ENCODE peak calls at places on chromosome 20, in eight cellular contexts. One of them, this sample, is unnamed.

GRCh38 chr20:44134897-44135810 is 51.8 kb downstream of the JPH2 start:
- DNase-seq in tibial artery: peak
- DNase-seq in dorsolateral prefrontal cortex: no peak
- DNase-seq in MM.1S: no peak
- DNase-seq in CD8-positive, alpha-beta T cell: no peak
- DNase-seq in tibial nerve: no peak
- DNase-seq in psoas muscle: no peak
- DNase-seq in left ventricle myocardium inferior: no peak
- DNase-seq in this sample: no peak

GRCh38 chr20:48720256-48721020 is 107.4 kb downstream of the PREX1 start:
- DNase-seq in tibial artery: peak
- DNase-seq in dorsolateral prefrontal cortex: no peak
- DNase-seq in MM.1S: no peak
- DNase-seq in CD8-positive, alpha-beta T cell: no peak
- DNase-seq in tibial nerve: no peak
- DNase-seq in psoas muscle: no peak
- DNase-seq in left ventricle myocardium inferior: no peak
- DNase-seq in this sample: no peak

GRCh38 chr20:44656447-44656846 is 4.9 kb upstream of the ADA start:
- DNase-seq in tibial artery: no peak
- DNase-seq in dorsolateral prefrontal cortex: no peak
- DNase-seq in MM.1S: no peak
- DNase-seq in CD8-positive, alpha-beta T cell: no peak
- DNase-seq in tibial nerve: no peak
- DNase-seq in psoas muscle: no peak
- DNase-seq in left ventricle myocardium inferior: no peak
- DNase-seq in this sample: no peak

GRCh38 chr20:47785321-47785899 is at the start of gene SULF2:
- DNase-seq in tibial artery: peak
- DNase-seq in dorsolateral prefrontal cortex: no peak
- DNase-seq in MM.1S: peak
- DNase-seq in CD8-positive, alpha-beta T cell: no peak
- DNase-seq in tibial nerve: no peak
- DNase-seq in psoas muscle: peak
- DNase-seq in left ventricle myocardium inferior: peak
- DNase-seq in this sample: no peak

GRCh38 chr20:51185277-51185676 is 162.4 kb upstream of the KCNG1 start:
- DNase-seq in tibial artery: no peak
- DNase-seq in dorsolateral prefrontal cortex: no peak
- DNase-seq in MM.1S: no peak
- DNase-seq in CD8-positive, alpha-beta T cell: no peak
- DNase-seq in tibial nerve: no peak
- DNase-seq in psoas muscle: no peak
- DNase-seq in left ventricle myocardium inferior: no peak
- DNase-seq in this sample: no peak

GRCh38 chr20:51738877-51739447 is 29.2 kb downstream of the ATP9A start:
- DNase-seq in tibial artery: no peak
- DNase-seq in dorsolateral prefrontal cortex: no peak
- DNase-seq in MM.1S: no peak
- DNase-seq in CD8-positive, alpha-beta T cell: no peak
- DNase-seq in tibial nerve: no peak
- DNase-seq in psoas muscle: no peak
- DNase-seq in left ventricle myocardium inferior: no peak
- DNase-seq in this sample: no peak

GRCh38 chr20:23614163-23614562 is 8.4 kb upstream of the CST9 start:
- DNase-seq in tibial artery: no peak
- DNase-seq in dorsolateral prefrontal cortex: no peak
- DNase-seq in MM.1S: no peak
- DNase-seq in CD8-positive, alpha-beta T cell: no peak
- DNase-seq in tibial nerve: no peak
- DNase-seq in psoas muscle: no peak
- DNase-seq in left ventricle myocardium inferior: no peak
- DNase-seq in this sample: no peak

GRCh38 chr20:45429618-45430017 is 13.7 kb downstream of the PIGT start:
- DNase-seq in tibial artery: no peak
- DNase-seq in dorsolateral prefrontal cortex: no peak
- DNase-seq in MM.1S: no peak
- DNase-seq in CD8-positive, alpha-beta T cell: no peak
- DNase-seq in tibial nerve: no peak
- DNase-seq in psoas muscle: no peak
- DNase-seq in left ventricle myocardium inferior: no peak
- DNase-seq in this sample: no peak

GRCh38 chr20:31630187-31630790 is 7.4 kb upstream of the COX4I2 start:
- DNase-seq in tibial artery: no peak
- DNase-seq in dorsolateral prefrontal cortex: peak
- DNase-seq in MM.1S: no peak
- DNase-seq in CD8-positive, alpha-beta T cell: no peak
- DNase-seq in tibial nerve: no peak
- DNase-seq in psoas muscle: no peak
- DNase-seq in left ventricle myocardium inferior: no peak
- DNase-seq in this sample: no peak

GRCh38 chr20:8438748-8439147 is 306.7 kb downstream of the PLCB1 start:
- DNase-seq in tibial artery: no peak
- DNase-seq in dorsolateral prefrontal cortex: no peak
- DNase-seq in MM.1S: no peak
- DNase-seq in CD8-positive, alpha-beta T cell: no peak
- DNase-seq in tibial nerve: no peak
- DNase-seq in psoas muscle: no peak
- DNase-seq in left ventricle myocardium inferior: no peak
- DNase-seq in this sample: no peak

GRCh38 chr20:46243707-46244628 is 64.3 kb downstream of the CDH22 start:
- DNase-seq in tibial artery: no peak
- DNase-seq in dorsolateral prefrontal cortex: no peak
- DNase-seq in MM.1S: no peak
- DNase-seq in CD8-positive, alpha-beta T cell: no peak
- DNase-seq in tibial nerve: no peak
- DNase-seq in psoas muscle: no peak
- DNase-seq in left ventricle myocardium inferior: no peak
- DNase-seq in this sample: no peak

GRCh38 chr20:7291946-7292345 is 524.5 kb downstream of the BMP2 start:
- DNase-seq in tibial artery: no peak
- DNase-seq in dorsolateral prefrontal cortex: no peak
- DNase-seq in MM.1S: no peak
- DNase-seq in CD8-positive, alpha-beta T cell: no peak
- DNase-seq in tibial nerve: no peak
- DNase-seq in psoas muscle: no peak
- DNase-seq in left ventricle myocardium inferior: no peak
- DNase-seq in this sample: no peak

GRCh38 chr20:50019466-50020256 is 36.9 kb downstream of the SNAI1 start:
- DNase-seq in tibial artery: no peak
- DNase-seq in dorsolateral prefrontal cortex: no peak
- DNase-seq in MM.1S: no peak
- DNase-seq in CD8-positive, alpha-beta T cell: no peak
- DNase-seq in tibial nerve: no peak
- DNase-seq in psoas muscle: peak
- DNase-seq in left ventricle myocardium inferior: peak
- DNase-seq in this sample: no peak

DNA sequence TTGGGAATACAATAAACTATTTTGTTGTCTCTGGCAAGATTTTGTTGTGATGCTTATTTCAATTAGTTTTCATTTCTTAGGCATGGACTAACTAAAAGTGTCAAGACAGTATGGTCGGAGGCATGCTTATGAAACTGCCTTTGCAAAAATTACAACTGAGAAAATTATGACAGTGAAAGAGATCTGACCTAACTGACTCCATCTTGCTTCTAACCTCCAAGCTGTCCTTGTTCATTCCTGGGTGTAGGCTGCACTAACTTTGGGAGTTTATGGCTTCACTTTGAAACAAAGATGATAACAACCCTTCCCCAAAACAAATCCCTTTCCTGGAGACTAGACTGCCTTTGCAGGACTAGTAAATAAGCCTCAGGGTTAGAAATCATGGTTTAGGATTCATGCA is 4.1 kb upstream of the SHLD1 start:
- DNase-seq in tibial artery: no peak
- DNase-seq in dorsolateral prefrontal cortex: no peak
- DNase-seq in MM.1S: no peak
- DNase-seq in CD8-positive, alpha-beta T cell: no peak
- DNase-seq in tibial nerve: no peak
- DNase-seq in psoas muscle: no peak
- DNase-seq in left ventricle myocardium inferior: no peak
- DNase-seq in this sample: no peak
- H3K27ac ChIP-seq in tibial artery: no peak
- H3K27ac ChIP-seq in dorsolateral prefrontal cortex: no peak
- H3K27ac ChIP-seq in MM.1S: no peak
- H3K27ac ChIP-seq in CD8-positive, alpha-beta T cell: no peak
- H3K27ac ChIP-seq in tibial nerve: no peak
- H3K27ac ChIP-seq in psoas muscle: no peak
- H3K27ac ChIP-seq in left ventricle myocardium inferior: no peak
- H3K27ac ChIP-seq in this sample: no peak

GRCh38 chr20:36866681-36867485 is 9.1 kb upstream of the TLDC2 start:
- DNase-seq in tibial artery: no peak
- DNase-seq in dorsolateral prefrontal cortex: no peak
- DNase-seq in MM.1S: no peak
- DNase-seq in CD8-positive, alpha-beta T cell: no peak
- DNase-seq in tibial nerve: no peak
- DNase-seq in psoas muscle: no peak
- DNase-seq in left ventricle myocardium inferior: no peak
- DNase-seq in this sample: no peak
- H3K27ac ChIP-seq in tibial artery: no peak
- H3K27ac ChIP-seq in dorsolateral prefrontal cortex: peak
- H3K27ac ChIP-seq in MM.1S: no peak
- H3K27ac ChIP-seq in CD8-positive, alpha-beta T cell: no peak
- H3K27ac ChIP-seq in tibial nerve: peak
- H3K27ac ChIP-seq in psoas muscle: no peak
- H3K27ac ChIP-seq in left ventricle myocardium inferior: peak
- H3K27ac ChIP-seq in this sample: peak

GRCh38 chr20:13765299-13765698 is 19.4 kb downstream of the ESF1 start:
- DNase-seq in tibial artery: no peak
- DNase-seq in dorsolateral prefrontal cortex: no peak
- DNase-seq in MM.1S: no peak
- DNase-seq in CD8-positive, alpha-beta T cell: no peak
- DNase-seq in tibial nerve: no peak
- DNase-seq in psoas muscle: no peak
- DNase-seq in left ventricle myocardium inferior: no peak
- DNase-seq in this sample: no peak

GRCh38 chr20:13770141-13770540 is 14.6 kb downstream of the ESF1 start:
- DNase-seq in tibial artery: no peak
- DNase-seq in dorsolateral prefrontal cortex: no peak
- DNase-seq in MM.1S: no peak
- DNase-seq in CD8-positive, alpha-beta T cell: no peak
- DNase-seq in tibial nerve: no peak
- DNase-seq in psoas muscle: no peak
- DNase-seq in left ventricle myocardium inferior: no peak
- DNase-seq in this sample: no peak

DNA sequence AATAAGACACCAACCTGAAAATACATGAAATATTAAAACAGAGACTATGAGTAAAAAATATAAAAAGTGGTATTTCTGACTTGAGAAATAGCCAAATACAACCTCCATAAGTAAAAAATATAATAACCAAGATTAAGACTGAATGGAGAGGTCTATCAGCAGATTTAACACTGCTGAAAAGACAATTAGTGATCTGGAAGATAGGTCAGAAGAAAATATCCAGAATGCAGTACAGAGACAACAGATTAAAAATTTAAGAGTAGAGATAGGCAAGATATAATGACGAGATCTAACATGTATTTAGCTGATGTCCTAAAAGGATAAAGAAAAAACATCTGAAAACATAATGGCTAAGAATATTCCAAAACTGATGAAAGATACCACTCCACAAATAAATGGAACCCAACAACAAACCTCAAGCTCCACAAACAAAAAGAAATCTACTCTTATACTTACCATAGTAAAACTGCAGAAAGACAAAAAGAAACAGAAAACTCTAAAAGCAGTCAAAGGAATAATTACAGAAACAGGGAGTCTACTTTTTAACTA is 18.8 kb downstream of the ESF1 start:
- DNase-seq in tibial artery: no peak
- DNase-seq in dorsolateral prefrontal cortex: no peak
- DNase-seq in MM.1S: no peak
- DNase-seq in CD8-positive, alpha-beta T cell: no peak
- DNase-seq in tibial nerve: no peak
- DNase-seq in psoas muscle: no peak
- DNase-seq in left ventricle myocardium inferior: no peak
- DNase-seq in this sample: no peak
- H3K27ac ChIP-seq in tibial artery: no peak
- H3K27ac ChIP-seq in dorsolateral prefrontal cortex: no peak
- H3K27ac ChIP-seq in MM.1S: no peak
- H3K27ac ChIP-seq in CD8-positive, alpha-beta T cell: no peak
- H3K27ac ChIP-seq in tibial nerve: no peak
- H3K27ac ChIP-seq in psoas muscle: no peak
- H3K27ac ChIP-seq in left ventricle myocardium inferior: no peak
- H3K27ac ChIP-seq in this sample: no peak

DNA sequence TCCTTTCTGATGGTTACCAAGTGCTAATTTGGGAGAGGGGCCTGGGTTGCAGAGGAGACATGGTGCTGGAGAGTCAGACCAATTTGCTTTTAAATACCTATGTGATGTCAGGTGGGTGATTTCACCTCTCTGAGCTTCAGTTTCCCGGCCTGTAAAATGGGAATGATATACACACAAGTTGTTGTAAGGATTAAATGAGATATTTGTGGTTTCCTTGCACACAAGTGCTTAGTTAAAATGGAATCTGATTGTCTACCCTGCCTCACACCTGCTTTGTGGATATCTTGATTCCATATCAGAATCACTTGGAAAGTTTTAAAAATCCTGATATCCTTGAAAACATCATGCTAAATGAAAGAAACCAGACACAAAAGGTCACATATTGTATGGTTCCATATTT is 44.5 kb downstream of the SCAND1 start:
- DNase-seq in tibial artery: no peak
- DNase-seq in dorsolateral prefrontal cortex: no peak
- DNase-seq in MM.1S: no peak
- DNase-seq in CD8-positive, alpha-beta T cell: no peak
- DNase-seq in tibial nerve: no peak
- DNase-seq in psoas muscle: no peak
- DNase-seq in left ventricle myocardium inferior: no peak
- DNase-seq in this sample: no peak
- H3K27ac ChIP-seq in tibial artery: no peak
- H3K27ac ChIP-seq in dorsolateral prefrontal cortex: no peak
- H3K27ac ChIP-seq in MM.1S: no peak
- H3K27ac ChIP-seq in CD8-positive, alpha-beta T cell: no peak
- H3K27ac ChIP-seq in tibial nerve: no peak
- H3K27ac ChIP-seq in psoas muscle: no peak
- H3K27ac ChIP-seq in left ventricle myocardium inferior: no peak
- H3K27ac ChIP-seq in this sample: no peak

GRCh38 chr20:1652960-1653359 is 4.6 kb downstream of the SIRPG start:
- DNase-seq in tibial artery: no peak
- DNase-seq in dorsolateral prefrontal cortex: no peak
- DNase-seq in MM.1S: peak
- DNase-seq in CD8-positive, alpha-beta T cell: peak
- DNase-seq in tibial nerve: no peak
- DNase-seq in psoas muscle: no peak
- DNase-seq in left ventricle myocardium inferior: no peak
- DNase-seq in this sample: no peak

GRCh38 chr20:1648101-1648500 is 9.5 kb downstream of the SIRPG start:
- DNase-seq in tibial artery: no peak
- DNase-seq in dorsolateral prefrontal cortex: no peak
- DNase-seq in MM.1S: no peak
- DNase-seq in CD8-positive, alpha-beta T cell: no peak
- DNase-seq in tibial nerve: no peak
- DNase-seq in psoas muscle: no peak
- DNase-seq in left ventricle myocardium inferior: no peak
- DNase-seq in this sample: no peak

GRCh38 chr20:1654994-1655393 is 2.6 kb downstream of the SIRPG start:
- DNase-seq in tibial artery: no peak
- DNase-seq in dorsolateral prefrontal cortex: no peak
- DNase-seq in MM.1S: no peak
- DNase-seq in CD8-positive, alpha-beta T cell: no peak
- DNase-seq in tibial nerve: no peak
- DNase-seq in psoas muscle: no peak
- DNase-seq in left ventricle myocardium inferior: no peak
- DNase-seq in this sample: no peak

GRCh38 chr20:1652104-1652503 is 5.5 kb downstream of the SIRPG start:
- DNase-seq in tibial artery: no peak
- DNase-seq in dorsolateral prefrontal cortex: no peak
- DNase-seq in MM.1S: no peak
- DNase-seq in CD8-positive, alpha-beta T cell: no peak
- DNase-seq in tibial nerve: no peak
- DNase-seq in psoas muscle: no peak
- DNase-seq in left ventricle myocardium inferior: no peak
- DNase-seq in this sample: no peak

GRCh38 chr20:1651268-1651667 is 6.3 kb downstream of the SIRPG start:
- DNase-seq in tibial artery: no peak
- DNase-seq in dorsolateral prefrontal cortex: no peak
- DNase-seq in MM.1S: no peak
- DNase-seq in CD8-positive, alpha-beta T cell: peak
- DNase-seq in tibial nerve: no peak
- DNase-seq in psoas muscle: no peak
- DNase-seq in left ventricle myocardium inferior: no peak
- DNase-seq in this sample: no peak
- H3K27ac ChIP-seq in tibial artery: no peak
- H3K27ac ChIP-seq in dorsolateral prefrontal cortex: no peak
- H3K27ac ChIP-seq in MM.1S: no peak
- H3K27ac ChIP-seq in CD8-positive, alpha-beta T cell: no peak
- H3K27ac ChIP-seq in tibial nerve: no peak
- H3K27ac ChIP-seq in psoas muscle: no peak
- H3K27ac ChIP-seq in left ventricle myocardium inferior: no peak
- H3K27ac ChIP-seq in this sample: no peak

This sample was measured in caudate nucleus.